ENCODE peak calls at places on chromosomes 7 and 10, in five cellular contexts. One of them, this sample, is unnamed.

GRCh38 chr7:134724606-134725005 is 54.8 kb upstream of the CALD1 start:
- DNase-seq in GM10248: peak
- DNase-seq in tibial nerve: no peak
- DNase-seq in heart right ventricle: no peak
- DNase-seq in fibroblast of mammary gland: peak
- DNase-seq in this sample: no peak

GRCh38 chr7:31487476-31487875 is 26.4 kb upstream of the ITPRID1 start:
- DNase-seq in tibial nerve: no peak
- DNase-seq in heart right ventricle: no peak
- DNase-seq in fibroblast of mammary gland: no peak
- DNase-seq in GM10248: no peak
- DNase-seq in this sample: no peak

GRCh38 chr10:98886686-98887085 is 349.0 kb downstream of the HPSE2 start:
- DNase-seq in tibial nerve: no peak
- DNase-seq in fibroblast of mammary gland: peak
- DNase-seq in GM10248: no peak
- DNase-seq in heart right ventricle: no peak
- DNase-seq in this sample: no peak

GRCh38 chr10:80739328-80739727 is 201.6 kb downstream of the SH2D4B start:
- DNase-seq in tibial nerve: no peak
- DNase-seq in fibroblast of mammary gland: no peak
- DNase-seq in GM10248: no peak
- DNase-seq in heart right ventricle: no peak
- DNase-seq in this sample: no peak

GRCh38 chr10:5573968-5574641 is 49.3 kb downstream of the CALML3 start:
- DNase-seq in fibroblast of mammary gland: no peak
- DNase-seq in GM10248: no peak
- DNase-seq in heart right ventricle: no peak
- DNase-seq in tibial nerve: no peak
- DNase-seq in this sample: no peak

GRCh38 chr10:123970927-123971286 is 79.3 kb upstream of the CPXM2 start:
- DNase-seq in fibroblast of mammary gland: no peak
- DNase-seq in heart right ventricle: no peak
- DNase-seq in GM10248: no peak
- DNase-seq in tibial nerve: no peak
- DNase-seq in this sample: no peak

GRCh38 chr7:81482600-81483186 is 287.2 kb downstream of the HGF start:
- DNase-seq in tibial nerve: no peak
- DNase-seq in heart right ventricle: no peak
- DNase-seq in fibroblast of mammary gland: peak
- DNase-seq in GM10248: peak
- DNase-seq in this sample: no peak

GRCh38 chr7:111980721-111981120 is 225.5 kb downstream of the DOCK4 start:
- DNase-seq in GM10248: no peak
- DNase-seq in fibroblast of mammary gland: no peak
- DNase-seq in heart right ventricle: no peak
- DNase-seq in tibial nerve: no peak
- DNase-seq in this sample: no peak

GRCh38 chr10:63206576-63206975 is 73.4 kb downstream of the NRBF2 start:
- DNase-seq in GM10248: no peak
- DNase-seq in heart right ventricle: no peak
- DNase-seq in tibial nerve: no peak
- DNase-seq in fibroblast of mammary gland: no peak
- DNase-seq in this sample: no peak

GRCh38 chr7:127413962-127414361 is 21.5 kb upstream of the ZNF800 start:
- DNase-seq in GM10248: no peak
- DNase-seq in heart right ventricle: no peak
- DNase-seq in fibroblast of mammary gland: no peak
- DNase-seq in tibial nerve: no peak
- DNase-seq in this sample: no peak

GRCh38 chr10:30434273-30435067 is 486 bp downstream of the MAP3K8 start:
- DNase-seq in fibroblast of mammary gland: peak
- DNase-seq in GM10248: peak
- DNase-seq in tibial nerve: peak
- DNase-seq in heart right ventricle: peak
- DNase-seq in this sample: peak

GRCh38 chr7:140060788-140061606 is 1.8 kb downstream of the PARP12 start:
- DNase-seq in heart right ventricle: peak
- DNase-seq in tibial nerve: peak
- DNase-seq in GM10248: no peak
- DNase-seq in fibroblast of mammary gland: peak
- DNase-seq in this sample: no peak

GRCh38 chr10:130934333-130935035 is 377.0 kb downstream of the TCERG1L start:
- DNase-seq in tibial nerve: no peak
- DNase-seq in GM10248: no peak
- DNase-seq in fibroblast of mammary gland: no peak
- DNase-seq in heart right ventricle: no peak
- DNase-seq in this sample: no peak

GRCh38 chr7:134062460-134062859 is 64.7 kb upstream of the LRGUK start:
- DNase-seq in tibial nerve: no peak
- DNase-seq in heart right ventricle: no peak
- DNase-seq in GM10248: no peak
- DNase-seq in fibroblast of mammary gland: no peak
- DNase-seq in this sample: no peak

GRCh38 chr7:149409889-149410288 is 51.0 kb downstream of the ZNF777 start:
- DNase-seq in heart right ventricle: no peak
- DNase-seq in fibroblast of mammary gland: no peak
- DNase-seq in tibial nerve: no peak
- DNase-seq in GM10248: peak
- DNase-seq in this sample: no peak

This sample was measured in activated naive CD8-positive, alpha-beta T cell treated with anti-CD3 and anti-CD28 coated beads, Interleukin-2, amount 50 U/mL, for 16 hours.